ENCODE peak calls at places on chromosome 1, in ten cellular contexts. Q is stomach, X is spleen, A is tibial nerve, S is lower leg skin, I is breast epithelium, U is HepG2, K is HCT116, R is uterus, B is heart left ventricle. W is an unnamed sample.

GRCh38 chr1:1281533-1282321 is 1.5 kb downstream of the SCNN1D start:
- DNase-seq in Q (peak), R (no peak), X (no peak), K (no peak), I (peak), U (peak), S (no peak), A (no peak), B (peak), W (peak)

GRCh38 chr1:9960705-9961562 is 17.7 kb downstream of the NMNAT1 start:
- DNase-seq in I (no peak), K (no peak), U (no peak), S (no peak), A (no peak), Q (no peak), B (no peak), X (no peak), R (no peak), W (peak)

GRCh38 chr1:230047114-230047865 is 19.7 kb upstream of the GALNT2 start:
- DNase-seq in Q (no peak), A (no peak), B (no peak), U (no peak), I (no peak), S (no peak), K (peak), X (no peak), R (no peak), W (no peak)

GRCh38 chr1:50458507-50458906 is 35.3 kb upstream of the DMRTA2 start:
- DNase-seq in I (no peak), K (no peak), Q (no peak), S (no peak), X (no peak), A (no peak), R (no peak), U (no peak), B (no peak), W (no peak)

GRCh38 chr1:36981126-36981525 is 53.2 kb downstream of the GRIK3 start:
- DNase-seq in Q (no peak), X (no peak), U (no peak), K (no peak), B (no peak), S (no peak), R (no peak), I (no peak), A (no peak), W (no peak)

GRCh38 chr1:9315411-9316079 is 22.9 kb downstream of the SPSB1 start:
- DNase-seq in Q (no peak), A (no peak), I (no peak), S (no peak), R (no peak), U (no peak), B (no peak), X (no peak), K (no peak), W (peak)

GRCh38 chr1:2209400-2210083 is 15.0 kb upstream of the FAAP20 start:
- DNase-seq in I (no peak), R (no peak), S (no peak), X (peak), B (peak), Q (no peak), A (no peak), K (no peak), U (no peak), W (no peak)

GRCh38 chr1:55352080-55352800 is 137.1 kb upstream of the USP24 start:
- DNase-seq in X (no peak), S (peak), K (no peak), A (peak), Q (no peak), B (peak), I (no peak), U (no peak), R (peak), W (no peak)

GRCh38 chr1:66274634-66275033 is 259.3 kb upstream of the SGIP1 start:
- DNase-seq in A (no peak), U (no peak), S (no peak), R (no peak), B (no peak), K (no peak), I (no peak), X (no peak), Q (no peak), W (no peak)

GRCh38 chr1:118960026-118960561 is 28.0 kb downstream of the TBX15 start:
- DNase-seq in B (no peak), A (no peak), R (no peak), I (no peak), X (no peak), Q (no peak), U (no peak), K (no peak), S (no peak), W (no peak)

GRCh38 chr1:118958937-118959631 is 29.1 kb downstream of the TBX15 start:
- DNase-seq in I (no peak), K (no peak), R (no peak), A (no peak), X (no peak), Q (no peak), S (no peak), B (no peak), U (peak), W (no peak)

GRCh38 chr1:118960567-118961136 is 27.5 kb downstream of the TBX15 start:
- DNase-seq in Q (peak), R (no peak), U (peak), X (no peak), K (peak), S (peak), I (peak), B (peak), A (peak), W (no peak)

GRCh38 chr1:118963138-118963455 is 25.0 kb downstream of the TBX15 start:
- DNase-seq in B (no peak), U (no peak), S (no peak), I (no peak), R (no peak), A (no peak), Q (no peak), K (no peak), X (no peak), W (no peak)

GRCh38 chr1:118961156-118961555 is 27.0 kb downstream of the TBX15 start:
- DNase-seq in Q (no peak), U (no peak), X (no peak), A (no peak), R (no peak), K (no peak), I (no peak), B (no peak), S (no peak), W (no peak)
- H3K4me3 ChIP-seq in Q (no peak), U (peak), X (no peak), A (no peak), R (no peak), K (no peak), I (no peak), B (no peak), S (no peak), W (no peak)

DNA sequence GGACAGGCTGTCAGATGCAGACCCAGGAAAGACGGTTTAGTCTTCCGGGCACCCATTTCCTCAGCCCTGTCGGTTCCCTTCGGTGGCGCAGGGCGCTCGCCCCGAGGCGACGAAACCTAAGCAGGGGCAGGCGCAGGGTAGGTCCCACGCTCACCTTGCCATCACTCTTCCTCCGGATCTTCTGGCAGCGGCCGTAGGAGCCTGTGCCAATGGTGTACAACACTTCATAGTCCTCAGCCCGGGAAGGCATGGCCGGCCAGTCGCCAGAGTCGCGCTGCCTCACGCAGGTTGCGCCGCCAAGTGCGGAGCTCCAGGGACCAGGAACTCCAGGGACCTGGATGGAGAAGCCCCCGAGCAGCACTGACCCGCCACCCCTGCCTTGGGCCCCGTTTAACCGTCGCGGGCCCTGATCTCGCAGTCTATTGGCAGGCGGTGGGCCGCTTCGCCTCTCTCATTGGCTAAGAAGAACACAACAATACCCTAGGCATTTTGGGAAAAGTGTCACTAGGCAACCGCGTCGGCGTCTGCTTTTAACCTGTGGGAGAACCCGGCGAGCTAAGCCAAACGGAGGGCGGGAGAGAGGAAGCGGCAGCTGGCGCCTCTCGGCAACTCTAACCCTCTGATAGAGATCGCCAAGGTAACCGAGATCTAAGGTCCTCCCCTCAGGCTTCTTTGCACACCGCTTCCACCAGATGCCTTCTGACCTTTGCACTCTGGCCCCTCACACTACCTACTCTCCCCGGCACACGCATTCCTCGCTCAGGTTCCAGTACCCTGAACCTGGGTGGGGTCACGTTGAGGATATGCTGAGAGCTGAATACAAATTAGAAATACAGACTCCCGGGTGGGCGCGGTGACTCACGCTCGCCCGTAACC is at the start of gene NEK2:
- DNase-seq in S (peak), U (peak), R (peak), Q (peak), I (peak), X (peak), B (peak), A (peak), K (peak), W (peak)
- TF ChIP-seq POLR2A in S (no peak), U (peak), R (no peak), Q (no peak), I (no peak), X (no peak), B (no peak), A (no peak), K (peak), W (no peak)

GRCh38 chr1:64124751-64125445 is 78.5 kb upstream of the UBE2U start:
- DNase-seq in R (no peak), U (no peak), Q (no peak), B (no peak), K (no peak), X (no peak), I (no peak), S (no peak), A (no peak), W (no peak)

GRCh38 chr1:64129708-64130107 is 73.7 kb upstream of the UBE2U start:
- DNase-seq in B (no peak), R (no peak), K (no peak), S (no peak), U (no peak), X (no peak), I (no peak), A (no peak), Q (no peak), W (no peak)

GRCh38 chr1:64122588-64122987 is 80.8 kb upstream of the UBE2U start:
- DNase-seq in R (no peak), U (no peak), B (no peak), S (no peak), A (no peak), X (no peak), K (no peak), Q (no peak), I (no peak), W (no peak)

GRCh38 chr1:64127297-64127696 is 76.1 kb upstream of the UBE2U start:
- DNase-seq in I (no peak), X (no peak), K (no peak), Q (no peak), A (no peak), B (no peak), U (no peak), R (no peak), S (no peak), W (no peak)

GRCh38 chr1:64126581-64126980 is 76.8 kb upstream of the UBE2U start:
- DNase-seq in X (no peak), S (no peak), R (no peak), B (no peak), K (no peak), U (no peak), I (no peak), Q (no peak), A (no peak), W (no peak)
- H3K4me3 ChIP-seq in X (no peak), S (no peak), R (no peak), B (no peak), K (no peak), U (no peak), I (no peak), Q (no peak), A (no peak), W (no peak)

GRCh38 chr1:185316163-185317033 is 645 bp downstream of the IVNS1ABP start:
- DNase-seq in I (peak), B (peak), Q (peak), R (peak), A (peak), U (peak), X (peak), K (peak), S (peak), W (peak)
- TF ChIP-seq POLR2A in I (no peak), B (no peak), Q (no peak), R (peak), A (peak), U (peak), X (no peak), K (peak), S (no peak), W (peak)

GRCh38 chr1:201907621-201908020 is 18.9 kb downstream of the SHISA4 start:
- DNase-seq in R (no peak), K (no peak), S (no peak), B (no peak), A (no peak), I (no peak), X (peak), U (no peak), Q (no peak), W (peak)

GRCh38 chr1:201903135-201903534 is 14.4 kb downstream of the SHISA4 start:
- DNase-seq in U (no peak), K (no peak), S (no peak), B (peak), Q (no peak), A (peak), I (peak), R (peak), X (no peak), W (peak)

GRCh38 chr1:201906336-201906735 is 17.6 kb downstream of the SHISA4 start:
- DNase-seq in A (no peak), K (no peak), U (no peak), I (no peak), R (no peak), S (no peak), Q (no peak), B (peak), X (no peak), W (no peak)

GRCh38 chr1:201904579-201904978 is 15.9 kb downstream of the SHISA4 start:
- DNase-seq in S (no peak), R (peak), X (no peak), Q (no peak), K (no peak), U (no peak), A (peak), B (no peak), I (peak), W (peak)

DNA sequence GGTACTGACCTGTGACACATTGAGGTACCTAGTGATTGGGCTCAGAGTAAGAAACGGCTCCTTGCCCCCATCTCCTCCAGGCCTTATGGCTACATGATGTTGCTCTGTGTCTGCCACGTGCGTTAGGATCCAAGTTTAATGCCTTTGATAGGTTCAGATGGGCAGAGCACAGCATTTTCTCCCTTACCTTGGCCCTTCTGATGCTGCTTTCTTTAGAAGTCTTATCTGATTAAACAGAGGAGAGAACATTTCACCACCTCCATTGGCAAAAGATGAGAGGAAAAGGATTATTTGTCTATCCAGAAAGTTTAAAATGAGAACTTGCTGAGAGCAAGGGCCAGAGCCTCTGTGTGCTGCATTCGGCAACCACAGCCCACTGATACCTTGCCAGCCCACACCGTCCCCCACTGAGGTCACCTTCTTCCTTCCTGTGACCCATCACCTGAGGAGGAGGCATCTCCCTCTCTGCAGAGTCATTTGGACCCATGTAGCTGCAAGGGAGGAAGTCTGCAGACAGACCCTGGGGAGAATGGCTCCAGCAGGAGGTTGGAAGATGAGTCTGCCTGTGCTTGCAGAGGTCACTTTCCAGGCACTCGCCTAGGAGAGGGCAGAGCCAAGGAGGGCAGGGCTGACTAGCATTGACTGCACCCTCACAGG is 16.7 kb downstream of the SHISA4 start:
- DNase-seq in Q (no peak), A (no peak), U (no peak), I (no peak), R (no peak), S (no peak), X (no peak), B (no peak), K (no peak), W (no peak)
- H3K4me3 ChIP-seq in Q (no peak), A (no peak), U (no peak), I (no peak), R (no peak), S (no peak), X (no peak), B (no peak), K (no peak), W (no peak)

GRCh38 chr1:184329255-184329953 is 57.4 kb upstream of the C1orf21 start:
- DNase-seq in B (no peak), X (no peak), K (no peak), R (no peak), S (no peak), A (no peak), I (no peak), Q (no peak), U (no peak), W (no peak)
- TF ChIP-seq POLR2A in B (no peak), X (no peak), K (no peak), R (no peak), S (no peak), A (no peak), I (no peak), Q (no peak), U (no peak), W (no peak)

GRCh38 chr1:203120325-203121138 is 7.0 kb upstream of the ADORA1 start:
- DNase-seq in S (no peak), A (no peak), U (no peak), B (no peak), K (no peak), I (no peak), R (no peak), X (no peak), Q (no peak), W (no peak)

GRCh38 chr1:203116048-203116810 is 11.3 kb upstream of the ADORA1 start:
- DNase-seq in S (peak), A (no peak), Q (no peak), I (no peak), K (no peak), B (no peak), U (no peak), R (no peak), X (no peak), W (no peak)

GRCh38 chr1:203121186-203122015 is 6.1 kb upstream of the ADORA1 start:
- DNase-seq in U (no peak), I (no peak), A (no peak), K (no peak), X (no peak), Q (no peak), R (no peak), B (no peak), S (no peak), W (no peak)

GRCh38 chr1:203114202-203114601 is 13.3 kb upstream of the ADORA1 start:
- DNase-seq in B (no peak), U (no peak), A (no peak), Q (no peak), R (no peak), K (no peak), X (no peak), I (no peak), S (no peak), W (no peak)

GRCh38 chr1:203117611-203118575 is 9.6 kb upstream of the ADORA1 start:
- DNase-seq in I (peak), K (peak), Q (peak), S (peak), X (peak), A (peak), U (peak), R (peak), B (peak), W (peak)
- H3K4me3 ChIP-seq in I (no peak), K (no peak), Q (no peak), S (no peak), X (no peak), A (no peak), U (no peak), R (no peak), B (no peak), W (no peak)

DNA sequence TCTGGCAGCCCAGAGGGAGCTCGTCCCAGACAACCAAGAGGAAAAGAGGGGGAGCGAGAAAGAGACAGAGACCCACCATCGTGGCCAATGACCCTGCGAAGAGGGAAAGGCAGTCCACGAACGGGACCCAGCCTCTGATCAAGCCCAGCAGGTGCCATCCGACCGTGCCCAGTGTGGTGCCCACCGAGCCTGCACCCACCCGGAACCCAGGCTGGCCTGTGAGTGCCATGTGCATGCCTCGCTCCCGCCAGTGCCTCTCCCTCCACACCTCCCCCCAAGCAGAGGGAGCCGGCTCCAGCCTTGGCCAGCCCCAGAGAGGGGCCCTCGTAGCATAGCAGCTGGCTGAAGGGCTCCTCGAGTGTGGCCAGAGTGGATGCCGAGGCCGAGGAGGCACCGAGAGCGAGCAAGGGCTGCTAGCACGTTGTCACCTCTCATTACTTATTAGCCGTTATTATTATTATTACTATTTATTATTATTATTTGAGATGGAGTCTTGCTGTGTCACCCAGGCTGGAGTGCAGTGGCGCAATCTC is 130.7 kb upstream of the CHRM3 start:
- DNase-seq in R (no peak), Q (no peak), A (no peak), S (no peak), U (no peak), X (no peak), I (no peak), K (no peak), B (no peak), W (no peak)
- TF ChIP-seq POLR2A in R (no peak), Q (no peak), A (no peak), S (no peak), U (no peak), X (no peak), I (no peak), K (no peak), B (no peak), W (no peak)

GRCh38 chr1:248822148-248823032 is 3.3 kb downstream of the SH3BP5L start:
- DNase-seq in R (no peak), X (peak), Q (no peak), S (peak), K (no peak), I (peak), U (no peak), A (no peak), B (no peak), W (no peak)

GRCh38 chr1:248824701-248825100 is 1.0 kb downstream of the SH3BP5L start:
- DNase-seq in K (no peak), R (no peak), U (no peak), I (no peak), Q (no peak), S (no peak), B (no peak), A (no peak), X (peak), W (no peak)

GRCh38 chr1:248824301-248824700 is 1.4 kb downstream of the SH3BP5L start:
- DNase-seq in Q (no peak), K (no peak), A (no peak), S (no peak), X (no peak), R (no peak), U (no peak), I (no peak), B (no peak), W (no peak)

GRCh38 chr1:248825136-248825535 is 579 bp downstream of the SH3BP5L start:
- DNase-seq in X (peak), K (no peak), Q (no peak), A (no peak), U (no peak), B (no peak), S (no peak), I (no peak), R (no peak), W (no peak)

DNA sequence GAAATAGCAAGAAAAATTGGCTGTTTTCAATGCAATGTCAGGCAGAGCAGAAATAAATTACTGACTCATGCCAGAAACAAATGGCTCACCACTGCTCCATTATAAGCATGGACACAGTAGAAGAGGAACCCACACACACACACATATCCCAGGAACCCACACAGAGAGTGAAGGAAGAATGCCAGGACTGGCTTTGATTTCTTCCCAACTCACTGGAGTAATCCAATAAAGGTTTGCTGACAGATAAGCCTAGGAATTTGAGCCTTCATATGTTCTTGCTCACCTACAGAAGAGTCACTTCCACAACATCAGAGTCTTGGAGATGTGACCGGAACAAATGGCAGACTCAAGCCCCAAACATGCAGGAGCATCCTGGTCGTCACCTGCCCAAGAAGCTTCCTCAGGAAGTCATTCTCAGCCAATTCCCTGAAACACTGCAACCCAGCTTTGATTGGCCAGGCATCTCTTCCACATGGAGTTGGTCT is 2.2 kb downstream of the SH3BP5L start:
- DNase-seq in A (no peak), B (no peak), U (no peak), K (no peak), Q (no peak), S (no peak), R (no peak), X (no peak), I (no peak), W (no peak)
- H3K4me3 ChIP-seq in A (no peak), B (no peak), U (no peak), K (no peak), Q (peak), S (no peak), R (no peak), X (peak), I (no peak), W (no peak)

GRCh38 chr1:45765999-45766792 is 15.7 kb upstream of the IPP start:
- DNase-seq in U (no peak), K (no peak), B (no peak), R (no peak), X (no peak), Q (no peak), A (peak), S (no peak), I (no peak), W (no peak)
- TF ChIP-seq POLR2A in U (no peak), K (no peak), B (no peak), R (no peak), X (no peak), Q (no peak), A (no peak), S (no peak), I (no peak), W (no peak)

W was measured in thyroid gland.